ENCODE peak calls at places on chromosome 1, in five cellular contexts. X is PC-9, A is GM23338, C is IMR-90, Z is uterus. T is an unnamed sample. For H3K4me1, the result is how much of the 10 kb centered on the place peaks cover.

GRCh38 chr1:175951627-175952026 is 208.2 kb upstream of the TNR start:
- DNase-seq in A (no peak), C (no peak), Z (no peak), X (no peak), T (no peak)

GRCh38 chr1:98794196-98794886 is 132.8 kb downstream of the SNX7 start:
- DNase-seq in Z (peak), A (peak), X (peak), C (peak), T (no peak)

GRCh38 chr1:47406966-47407365 is 9.1 kb upstream of the FOXE3 start:
- DNase-seq in X (no peak), C (no peak), Z (no peak), A (no peak), T (no peak)

GRCh38 chr1:53449026-53449425 is 10.2 kb upstream of the DMRTB1 start:
- DNase-seq in C (peak), Z (no peak), A (no peak), X (peak), T (no peak)

GRCh38 chr1:58620259-58620658 is 43.2 kb upstream of the TACSTD2 start:
- DNase-seq in C (no peak), A (peak), Z (no peak), X (peak), T (no peak)

GRCh38 chr1:184061396-184062003 is 10.0 kb downstream of the TSEN15 start:
- DNase-seq in X (no peak), Z (no peak), A (peak), C (peak), T (no peak)

GRCh38 chr1:12618661-12619395 is 818 bp upstream of the DHRS3 start:
- DNase-seq in A (peak), C (peak), X (peak), Z (peak), T (peak)

GRCh38 chr1:56577859-56578663 is 1.3 kb downstream of the PLPP3 start:
- DNase-seq in Z (peak), A (peak), C (peak), X (no peak), T (peak)

GRCh38 chr1:214447557-214447871 is 103.9 kb downstream of the PTPN14 start:
- DNase-seq in Z (no peak), C (no peak), X (peak), A (no peak), T (no peak)

GRCh38 chr1:211737115-211738035 is 62.0 kb upstream of the NEK2 start:
- DNase-seq in Z (no peak), C (no peak), A (no peak), X (no peak), T (no peak)

GRCh38 chr1:240732390-240732789 is 120.4 kb upstream of the GREM2 start:
- DNase-seq in X (peak), C (peak), Z (no peak), A (peak), T (no peak)

GRCh38 chr1:79042117-79042516 is 35.6 kb upstream of the ADGRL4 start:
- DNase-seq in X (no peak), Z (no peak), A (no peak), C (peak), T (no peak)

GRCh38 chr1:51336004-51336403 is 5.6 kb upstream of the TTC39A start:
- DNase-seq in X (no peak), Z (no peak), A (no peak), C (no peak), T (no peak)

GRCh38 chr1:227357229-227358078 is 39.2 kb upstream of the CDC42BPA start:
- DNase-seq in C (peak), A (peak), X (peak), Z (peak), T (peak)

GRCh38 chr1:94236630-94237290 is 624 bp downstream of the ARHGAP29 start:
- DNase-seq in C (peak), A (peak), X (no peak), Z (peak), T (peak)

GRCh38 chr1:112237983-112238515 is 158.0 kb upstream of the CTTNBP2NL start:
- DNase-seq in C (no peak), Z (no peak), X (no peak), A (peak), T (no peak)

GRCh38 chr1:37673920-37674319 is 18.4 kb upstream of the CDCA8 start:
- DNase-seq in A (peak), X (no peak), C (no peak), Z (no peak), T (no peak)

GRCh38 chr1:206722751-206723499 is 38.2 kb downstream of the MAPKAPK2 start:
- DNase-seq in Z (no peak), C (no peak), X (no peak), A (no peak), T (no peak)

GRCh38 chr1:67552336-67552759 is 122.1 kb upstream of the SERBP1 start:
- DNase-seq in X (peak), Z (no peak), C (no peak), A (peak), T (no peak)

GRCh38 chr1:176098560-176098959 is 108.5 kb downstream of the COP1 start:
- DNase-seq in Z (no peak), A (no peak), C (no peak), X (no peak), T (no peak)

GRCh38 chr1:171717080-171717479 is 24.8 kb downstream of the VAMP4 start:
- DNase-seq in Z (no peak), A (no peak), C (peak), X (no peak), T (no peak)

GRCh38 chr1:156922986-156923564 is 2.6 kb downstream of the LRRC71 start:
- DNase-seq in C (no peak), A (no peak), Z (no peak), X (peak), T (no peak)

GRCh38 chr1:98920441-98921110 is 84.1 kb downstream of the PLPPR5 start:
- DNase-seq in A (no peak), C (peak), Z (no peak), X (peak), T (no peak)

GRCh38 chr1:46807046-46807972 is 8.5 kb downstream of the CYP4B1 start:
- DNase-seq in X (peak), C (no peak), A (no peak), Z (no peak), T (no peak)

GRCh38 chr1:9904571-9904970 is 5.5 kb downstream of the CTNNBIP1 start:
- DNase-seq in Z (no peak), A (no peak), C (peak), X (no peak), T (no peak)
- H3K4me1 ChIP-seq in Z (under half), A (under half), C (under half), X (under half), T (under half)

DNA sequence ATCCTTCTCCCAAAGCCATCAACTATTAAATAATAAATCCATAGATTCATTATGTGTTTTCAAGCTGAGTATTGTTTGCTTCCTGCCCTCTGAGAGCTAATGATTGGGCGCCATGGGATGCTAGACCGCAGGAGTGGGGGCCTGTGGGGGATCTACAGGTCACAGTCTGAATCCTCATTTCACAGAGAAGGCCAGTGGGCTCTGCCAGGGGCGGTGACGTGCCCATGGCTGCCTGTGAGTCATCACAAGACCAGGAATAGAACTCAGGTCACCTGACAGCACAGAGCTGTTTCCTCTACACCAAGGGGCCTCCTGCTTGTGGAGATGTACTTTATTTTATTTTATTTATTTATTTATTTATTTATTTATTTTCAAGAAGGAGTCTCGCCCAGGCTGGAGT is 15.0 kb downstream of the IL6R start:
- DNase-seq in X (peak), A (no peak), C (peak), Z (peak), T (peak)
- H3K4me3 ChIP-seq in X (no peak), A (no peak), C (no peak), Z (no peak), T (no peak)

GRCh38 chr1:30753660-30754123 is 3.9 kb downstream of the LAPTM5 start:
- DNase-seq in C (no peak), X (no peak), Z (no peak), A (no peak), T (no peak)
- H3K4me1 ChIP-seq in C (under half), X (half or more), Z (under half), A (under half), T (under half)

GRCh38 chr1:86916752-86917151 is 2.3 kb downstream of the HS2ST1 start:
- DNase-seq in C (no peak), Z (no peak), A (no peak), X (no peak), T (no peak)
- H3K4me3 ChIP-seq in C (no peak), Z (no peak), A (no peak), X (no peak), T (no peak)

DNA sequence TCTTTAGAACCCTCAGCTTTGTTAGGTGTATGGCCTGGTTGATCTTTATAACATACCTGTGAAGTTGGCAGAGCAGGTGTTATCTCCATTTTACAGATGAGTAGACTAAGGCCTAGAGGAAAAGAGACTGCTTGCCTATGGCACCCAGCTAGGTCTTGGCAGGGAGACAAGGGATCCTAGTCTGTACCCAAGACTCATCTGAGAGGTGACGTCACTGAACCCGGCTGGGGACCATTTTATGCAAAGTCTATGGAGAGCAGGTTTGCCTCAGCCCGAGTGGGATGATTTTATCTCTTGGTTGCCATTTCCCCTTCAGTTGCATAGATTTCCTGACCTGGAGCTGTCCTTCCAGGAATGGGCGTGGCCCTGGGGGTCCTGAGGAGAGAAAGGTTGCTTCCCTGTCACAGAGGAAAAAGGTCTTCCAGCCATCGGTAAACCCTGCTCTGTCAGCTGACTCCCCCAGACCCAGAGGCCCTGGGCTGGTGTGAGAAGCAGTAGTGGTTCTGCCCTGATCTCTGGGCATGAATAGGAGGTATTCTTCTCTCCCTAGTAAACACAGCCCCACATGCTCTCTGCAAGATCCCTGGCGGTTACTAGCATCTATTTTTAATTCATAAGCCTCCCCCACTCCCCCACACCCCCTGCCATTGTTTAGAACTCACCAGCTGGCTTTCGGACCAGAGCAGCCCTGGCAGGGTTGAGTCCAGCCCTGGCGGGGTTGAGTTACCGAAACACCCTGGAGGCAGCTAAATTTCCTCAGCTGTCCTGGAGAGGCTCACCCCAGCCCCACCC is 19.6 kb downstream of the TMCC2 start:
- DNase-seq in C (peak), X (no peak), A (no peak), Z (peak), T (peak)
- H3K4me1 ChIP-seq in C (under half), X (under half), A (under half), Z (under half), T (half or more)

GRCh38 chr1:202708456-202709275 is 1.6 kb downstream of the SYT2 start:
- DNase-seq in Z (no peak), X (no peak), A (no peak), C (no peak), T (no peak)
- H3K4me3 ChIP-seq in Z (no peak), X (no peak), A (peak), C (no peak), T (no peak)

GRCh38 chr1:174166530-174167328 is 7.4 kb downstream of the RABGAP1L start:
- DNase-seq in X (no peak), C (no peak), Z (no peak), A (no peak), T (no peak)
- H3K4me1 ChIP-seq in X (under half), C (under half), Z (under half), A (under half), T (under half)

DNA sequence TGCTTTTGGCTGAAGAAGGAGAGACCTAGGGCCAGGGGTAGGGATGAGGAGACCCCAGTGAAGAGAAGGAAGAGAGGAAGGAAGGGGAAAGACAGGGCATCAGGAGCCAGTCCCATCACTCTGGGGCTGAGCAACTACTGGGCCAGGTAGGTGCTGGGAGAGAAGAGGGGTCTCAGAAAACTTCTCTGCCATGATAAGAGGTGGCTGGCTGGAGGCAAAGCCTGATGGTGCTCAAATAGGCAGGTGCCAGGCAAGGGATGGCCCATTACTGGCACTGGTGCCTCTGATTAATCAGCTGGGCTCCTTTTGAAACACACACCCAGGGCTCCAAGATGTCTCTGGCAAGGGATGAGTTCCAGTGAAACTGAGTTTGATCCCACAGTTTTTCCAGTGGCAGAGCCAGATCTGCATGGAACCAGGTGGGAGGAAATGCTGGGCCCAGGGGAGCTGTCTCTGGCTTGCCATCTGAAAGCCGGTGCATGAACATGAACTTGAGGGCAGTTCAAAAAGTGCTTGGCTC is 2.8 kb downstream of the CSF1 start:
- DNase-seq in C (no peak), X (no peak), A (no peak), Z (no peak), T (no peak)
- H3K4me3 ChIP-seq in C (no peak), X (peak), A (no peak), Z (peak), T (no peak)

T was measured in ovary.